ENCODE peak calls at places on chromosomes 6 and 20, in four cellular contexts. One of them, this sample, is unnamed.

GRCh38 chr6:108163267-108163643 is 2.6 kb upstream of the NR2E1 start:
- DNase-seq in activated CD4-positive, CD25-positive, alpha-beta regulatory T cell: no peak
- DNase-seq in heart right ventricle: no peak
- DNase-seq in NCI-H1105: no peak
- DNase-seq in this sample: no peak

GRCh38 chr20:39899881-39900280 is 789.2 kb downstream of the MAFB start:
- DNase-seq in activated CD4-positive, CD25-positive, alpha-beta regulatory T cell: no peak
- DNase-seq in heart right ventricle: no peak
- DNase-seq in NCI-H1105: no peak
- DNase-seq in this sample: no peak

GRCh38 chr20:32621071-32621913 is 36.2 kb upstream of the NOL4L start:
- DNase-seq in activated CD4-positive, CD25-positive, alpha-beta regulatory T cell: no peak
- DNase-seq in heart right ventricle: no peak
- DNase-seq in NCI-H1105: no peak
- DNase-seq in this sample: no peak

GRCh38 chr6:166025149-166025898 is 142.3 kb downstream of the TBXT start:
- DNase-seq in activated CD4-positive, CD25-positive, alpha-beta regulatory T cell: no peak
- DNase-seq in heart right ventricle: peak
- DNase-seq in NCI-H1105: peak
- DNase-seq in this sample: no peak

GRCh38 chr20:25252686-25253421 is 5.0 kb downstream of the PYGB start:
- DNase-seq in activated CD4-positive, CD25-positive, alpha-beta regulatory T cell: no peak
- DNase-seq in heart right ventricle: no peak
- DNase-seq in NCI-H1105: peak
- DNase-seq in this sample: no peak

GRCh38 chr6:121688974-121689373 is 253.5 kb downstream of the GJA1 start:
- DNase-seq in activated CD4-positive, CD25-positive, alpha-beta regulatory T cell: no peak
- DNase-seq in heart right ventricle: no peak
- DNase-seq in NCI-H1105: no peak
- DNase-seq in this sample: no peak

GRCh38 chr6:35170166-35170565 is 29.0 kb upstream of the TCP11 start:
- DNase-seq in activated CD4-positive, CD25-positive, alpha-beta regulatory T cell: no peak
- DNase-seq in heart right ventricle: no peak
- DNase-seq in NCI-H1105: no peak
- DNase-seq in this sample: no peak

GRCh38 chr20:37439223-37439933 is 81.7 kb upstream of the NNAT start:
- DNase-seq in activated CD4-positive, CD25-positive, alpha-beta regulatory T cell: no peak
- DNase-seq in heart right ventricle: no peak
- DNase-seq in NCI-H1105: no peak
- DNase-seq in this sample: no peak

GRCh38 chr20:63317601-63318291 is 24.8 kb downstream of the COL20A1 start:
- DNase-seq in activated CD4-positive, CD25-positive, alpha-beta regulatory T cell: no peak
- DNase-seq in heart right ventricle: no peak
- DNase-seq in NCI-H1105: no peak
- DNase-seq in this sample: no peak

GRCh38 chr20:55424446-55424845 is 580.9 kb downstream of the CBLN4 start:
- DNase-seq in activated CD4-positive, CD25-positive, alpha-beta regulatory T cell: no peak
- DNase-seq in heart right ventricle: no peak
- DNase-seq in NCI-H1105: no peak
- DNase-seq in this sample: no peak

GRCh38 chr6:18154507-18155272 is at the start of gene TPMT:
- DNase-seq in activated CD4-positive, CD25-positive, alpha-beta regulatory T cell: peak
- DNase-seq in heart right ventricle: peak
- DNase-seq in NCI-H1105: peak
- DNase-seq in this sample: no peak

GRCh38 chr6:168113226-168113625 is 34.2 kb upstream of the FRMD1 start:
- DNase-seq in activated CD4-positive, CD25-positive, alpha-beta regulatory T cell: no peak
- DNase-seq in heart right ventricle: no peak
- DNase-seq in NCI-H1105: no peak
- DNase-seq in this sample: no peak

GRCh38 chr20:7505152-7505834 is 435.0 kb downstream of the HAO1 start:
- DNase-seq in activated CD4-positive, CD25-positive, alpha-beta regulatory T cell: no peak
- DNase-seq in heart right ventricle: no peak
- DNase-seq in NCI-H1105: no peak
- DNase-seq in this sample: no peak

GRCh38 chr6:111793711-111794111 is 79.5 kb downstream of the FYN start:
- DNase-seq in activated CD4-positive, CD25-positive, alpha-beta regulatory T cell: peak
- DNase-seq in heart right ventricle: no peak
- DNase-seq in NCI-H1105: no peak
- DNase-seq in this sample: no peak

GRCh38 chr6:145332001-145332400 is 403.3 kb downstream of the EPM2A start:
- DNase-seq in activated CD4-positive, CD25-positive, alpha-beta regulatory T cell: no peak
- DNase-seq in heart right ventricle: no peak
- DNase-seq in NCI-H1105: no peak
- DNase-seq in this sample: no peak

GRCh38 chr20:21395666-21396044 is 1.7 kb downstream of the NKX2-4 start:
- DNase-seq in activated CD4-positive, CD25-positive, alpha-beta regulatory T cell: no peak
- DNase-seq in heart right ventricle: no peak
- DNase-seq in NCI-H1105: no peak
- DNase-seq in this sample: no peak

GRCh38 chr20:50399003-50399916 is 110.9 kb upstream of the PTPN1 start:
- DNase-seq in activated CD4-positive, CD25-positive, alpha-beta regulatory T cell: no peak
- DNase-seq in heart right ventricle: peak
- DNase-seq in NCI-H1105: no peak
- DNase-seq in this sample: peak